ENCODE peak calls at places on chromosomes 3 and 15, in seven cellular contexts. L is nucleus accumbens, C is EL, R is GM13976, I is HEK293T, Z is foreskin fibroblast, P is astrocyte. U is an unnamed sample.

GRCh38 chr3:87436781-87437543 is 160.6 kb upstream of the POU1F1 start:
- DNase-seq in C (peak), Z (peak), P (peak), L (no peak), I (no peak), R (no peak), U (peak)

GRCh38 chr3:147904421-147904820 is 495.3 kb downstream of the ZIC1 start:
- DNase-seq in L (no peak), R (no peak), Z (no peak), C (no peak), I (no peak), P (no peak), U (no peak)

GRCh38 chr3:60277376-60277800 is 973.9 kb downstream of the FHIT start:
- DNase-seq in I (no peak), Z (no peak), C (no peak), L (peak), R (no peak), P (no peak), U (no peak)

GRCh38 chr3:107838196-107838595 is 252.6 kb downstream of the CD47 start:
- DNase-seq in R (no peak), I (no peak), C (no peak), Z (no peak), L (no peak), P (no peak), U (no peak)

GRCh38 chr3:46368569-46368968 is 2.2 kb upstream of the CCR5 start:
- DNase-seq in P (no peak), R (peak), I (no peak), C (peak), Z (no peak), L (peak), U (peak)

GRCh38 chr3:10944866-10945265 is 47.7 kb upstream of the SLC6A1 start:
- DNase-seq in Z (no peak), L (no peak), R (no peak), I (no peak), C (no peak), P (no peak), U (no peak)

GRCh38 chr15:74869726-74870407 is 3.3 kb downstream of the SCAMP2 start:
- DNase-seq in R (peak), I (no peak), P (no peak), Z (no peak), L (peak), C (no peak), U (peak)

GRCh38 chr3:58462829-58463180 is 29.1 kb upstream of the KCTD6 start:
- DNase-seq in Z (no peak), I (peak), R (no peak), C (no peak), L (no peak), P (no peak), U (no peak)

GRCh38 chr3:187063286-187064081 is 75.8 kb downstream of the RPL39L start:
- DNase-seq in Z (no peak), L (no peak), C (no peak), R (no peak), P (peak), I (no peak), U (no peak)

GRCh38 chr3:64977308-64978100 is 289.7 kb upstream of the ADAMTS9 start:
- DNase-seq in Z (peak), C (peak), P (peak), R (no peak), L (no peak), I (no peak), U (peak)

GRCh38 chr3:13427662-13428603 is 7.8 kb upstream of the NUP210 start:
- DNase-seq in P (no peak), R (no peak), C (no peak), Z (no peak), L (no peak), I (no peak), U (no peak)

GRCh38 chr3:31240894-31241293 is 291.8 kb upstream of the STT3B start:
- DNase-seq in C (no peak), P (no peak), R (no peak), Z (no peak), L (no peak), I (no peak), U (no peak)

GRCh38 chr15:95972136-95972553 is 358.4 kb upstream of the NR2F2 start:
- DNase-seq in L (peak), P (peak), I (no peak), R (no peak), C (peak), Z (peak), U (peak)

GRCh38 chr3:30616347-30617027 is 10.1 kb downstream of the TGFBR2 start:
- DNase-seq in Z (no peak), C (no peak), R (no peak), L (no peak), I (no peak), P (no peak), U (no peak)

GRCh38 chr3:137763594-137763938 is 549 bp upstream of the SOX14 start:
- DNase-seq in Z (no peak), C (no peak), P (no peak), L (no peak), I (no peak), R (peak), U (no peak)

U was measured in LHCN-M2.